ENCODE peak calls at places on chromosomes 4 and X, in seven cellular contexts. One of them, this sample, is unnamed.

GRCh38 chrX:121103381-121103780 is 56.0 kb downstream of the GLUD2 start:
- DNase-seq in CD8-positive, alpha-beta memory T cell: no peak
- DNase-seq in body of pancreas: no peak
- DNase-seq in sigmoid colon: no peak
- DNase-seq in HCT116: no peak
- DNase-seq in hepatocyte: no peak
- DNase-seq in OCI-LY7: no peak
- DNase-seq in this sample: no peak

GRCh38 chr4:85725727-85726170 is 250.8 kb downstream of the ARHGAP24 start:
- DNase-seq in hepatocyte: peak; percentile 30
- DNase-seq in sigmoid colon: no peak
- DNase-seq in HCT116: no peak
- DNase-seq in OCI-LY7: peak; percentile 85
- DNase-seq in CD8-positive, alpha-beta memory T cell: no peak
- DNase-seq in body of pancreas: peak; percentile 80
- DNase-seq in this sample: no peak

GRCh38 chrX:148958896-148959295 is 458.5 kb downstream of the AFF2 start:
- DNase-seq in sigmoid colon: no peak
- DNase-seq in body of pancreas: no peak
- DNase-seq in HCT116: no peak
- DNase-seq in hepatocyte: peak; percentile 16
- DNase-seq in CD8-positive, alpha-beta memory T cell: no peak
- DNase-seq in OCI-LY7: no peak
- DNase-seq in this sample: no peak

GRCh38 chr4:112951362-112951962 is 98.0 kb upstream of the ANK2 start:
- DNase-seq in CD8-positive, alpha-beta memory T cell: no peak
- DNase-seq in HCT116: no peak
- DNase-seq in sigmoid colon: no peak
- DNase-seq in body of pancreas: no peak
- DNase-seq in OCI-LY7: peak; percentile 13
- DNase-seq in hepatocyte: peak; percentile 12
- DNase-seq in this sample: no peak

GRCh38 chrX:29890004-29890403 is 325.4 kb upstream of the MAGEB2 start:
- DNase-seq in body of pancreas: no peak
- DNase-seq in sigmoid colon: no peak
- DNase-seq in CD8-positive, alpha-beta memory T cell: no peak
- DNase-seq in hepatocyte: no peak
- DNase-seq in HCT116: no peak
- DNase-seq in OCI-LY7: no peak
- DNase-seq in this sample: no peak

GRCh38 chr4:61292322-61292721 is 92.2 kb downstream of the ADGRL3 start:
- DNase-seq in body of pancreas: no peak
- DNase-seq in sigmoid colon: no peak
- DNase-seq in CD8-positive, alpha-beta memory T cell: no peak
- DNase-seq in HCT116: no peak
- DNase-seq in OCI-LY7: no peak
- DNase-seq in hepatocyte: no peak
- DNase-seq in this sample: no peak

GRCh38 chr4:7280906-7281305 is 88.6 kb downstream of the SORCS2 start:
- DNase-seq in OCI-LY7: no peak
- DNase-seq in HCT116: no peak
- DNase-seq in sigmoid colon: no peak
- DNase-seq in CD8-positive, alpha-beta memory T cell: no peak
- DNase-seq in body of pancreas: no peak
- DNase-seq in hepatocyte: peak; percentile 28
- DNase-seq in this sample: no peak

GRCh38 chrX:134688839-134689238 is 30.6 kb upstream of the PLAC1 start:
- DNase-seq in body of pancreas: no peak
- DNase-seq in CD8-positive, alpha-beta memory T cell: no peak
- DNase-seq in HCT116: no peak
- DNase-seq in OCI-LY7: no peak
- DNase-seq in sigmoid colon: no peak
- DNase-seq in hepatocyte: no peak
- DNase-seq in this sample: no peak

GRCh38 chr4:109191216-109191615 is 111.2 kb downstream of the COL25A1 start:
- DNase-seq in sigmoid colon: no peak
- DNase-seq in body of pancreas: no peak
- DNase-seq in CD8-positive, alpha-beta memory T cell: no peak
- DNase-seq in HCT116: no peak
- DNase-seq in hepatocyte: no peak
- DNase-seq in OCI-LY7: no peak
- DNase-seq in this sample: no peak

GRCh38 chrX:106894392-106894909 is 8.7 kb downstream of the RIPPLY1 start:
- DNase-seq in HCT116: peak; percentile 63
- DNase-seq in hepatocyte: peak; percentile 79
- DNase-seq in sigmoid colon: peak; percentile 78
- DNase-seq in CD8-positive, alpha-beta memory T cell: peak; percentile 30
- DNase-seq in body of pancreas: peak; percentile 44
- DNase-seq in OCI-LY7: peak; percentile 43
- DNase-seq in this sample: peak; percentile 46

GRCh38 chrX:134753185-134754008 is 95.1 kb upstream of the PLAC1 start:
- DNase-seq in sigmoid colon: no peak
- DNase-seq in HCT116: no peak
- DNase-seq in hepatocyte: no peak
- DNase-seq in body of pancreas: no peak
- DNase-seq in OCI-LY7: no peak
- DNase-seq in CD8-positive, alpha-beta memory T cell: no peak
- DNase-seq in this sample: no peak

GRCh38 chr4:73740353-73740778 is at the start of gene CXCL8:
- DNase-seq in hepatocyte: peak; percentile 24
- DNase-seq in sigmoid colon: peak; percentile 88
- DNase-seq in body of pancreas: peak; percentile 48
- DNase-seq in HCT116: peak; percentile 76
- DNase-seq in OCI-LY7: peak; percentile 2
- DNase-seq in CD8-positive, alpha-beta memory T cell: no peak
- DNase-seq in this sample: peak; percentile 58

GRCh38 chr4:146428298-146428697 is 93.4 kb downstream of the SLC10A7 start:
- DNase-seq in HCT116: no peak
- DNase-seq in OCI-LY7: no peak
- DNase-seq in hepatocyte: no peak
- DNase-seq in sigmoid colon: no peak
- DNase-seq in CD8-positive, alpha-beta memory T cell: no peak
- DNase-seq in body of pancreas: no peak
- DNase-seq in this sample: no peak

GRCh38 chr4:48968814-48969213 is 17.3 kb upstream of the CWH43 start:
- DNase-seq in body of pancreas: no peak
- DNase-seq in hepatocyte: no peak
- DNase-seq in sigmoid colon: no peak
- DNase-seq in CD8-positive, alpha-beta memory T cell: no peak
- DNase-seq in OCI-LY7: no peak
- DNase-seq in HCT116: no peak
- DNase-seq in this sample: no peak

GRCh38 chrX:117990438-117990837 is 126.2 kb downstream of the KLHL13 start:
- DNase-seq in HCT116: no peak
- DNase-seq in hepatocyte: no peak
- DNase-seq in CD8-positive, alpha-beta memory T cell: no peak
- DNase-seq in body of pancreas: no peak
- DNase-seq in sigmoid colon: no peak
- DNase-seq in OCI-LY7: no peak
- DNase-seq in this sample: no peak

GRCh38 chr4:104728380-104729122 is 233.9 kb upstream of the CXXC4 start:
- DNase-seq in sigmoid colon: no peak
- DNase-seq in body of pancreas: no peak
- DNase-seq in HCT116: peak; percentile 83
- DNase-seq in CD8-positive, alpha-beta memory T cell: no peak
- DNase-seq in OCI-LY7: no peak
- DNase-seq in hepatocyte: peak; percentile 55
- DNase-seq in this sample: no peak

GRCh38 chr4:140673729-140674128 is 82.5 kb downstream of the TBC1D9 start:
- DNase-seq in HCT116: no peak
- DNase-seq in body of pancreas: no peak
- DNase-seq in hepatocyte: peak; percentile 26
- DNase-seq in sigmoid colon: no peak
- DNase-seq in CD8-positive, alpha-beta memory T cell: no peak
- DNase-seq in OCI-LY7: no peak
- DNase-seq in this sample: no peak

GRCh38 chr4:47954679-47955078 is 40.3 kb upstream of the NFXL1 start:
- DNase-seq in OCI-LY7: no peak
- DNase-seq in hepatocyte: no peak
- DNase-seq in HCT116: no peak
- DNase-seq in CD8-positive, alpha-beta memory T cell: no peak
- DNase-seq in sigmoid colon: no peak
- DNase-seq in body of pancreas: no peak
- DNase-seq in this sample: no peak

GRCh38 chr4:183178201-183178600 is 79.1 kb downstream of the WWC2 start:
- DNase-seq in sigmoid colon: no peak
- DNase-seq in hepatocyte: no peak
- DNase-seq in body of pancreas: no peak
- DNase-seq in CD8-positive, alpha-beta memory T cell: no peak
- DNase-seq in OCI-LY7: no peak
- DNase-seq in HCT116: no peak
- DNase-seq in this sample: no peak

GRCh38 chr4:183180096-183180495 is 81.0 kb downstream of the WWC2 start:
- DNase-seq in OCI-LY7: no peak
- DNase-seq in HCT116: no peak
- DNase-seq in sigmoid colon: no peak
- DNase-seq in body of pancreas: no peak
- DNase-seq in CD8-positive, alpha-beta memory T cell: no peak
- DNase-seq in hepatocyte: no peak
- DNase-seq in this sample: no peak

GRCh38 chr4:183182873-183183725 is 84.0 kb downstream of the WWC2 start:
- DNase-seq in OCI-LY7: no peak
- DNase-seq in CD8-positive, alpha-beta memory T cell: no peak
- DNase-seq in hepatocyte: peak; percentile 73
- DNase-seq in sigmoid colon: no peak
- DNase-seq in body of pancreas: no peak
- DNase-seq in HCT116: peak; percentile 70
- DNase-seq in this sample: peak; percentile 37

GRCh38 chr4:183180621-183181020 is 81.6 kb downstream of the WWC2 start:
- DNase-seq in body of pancreas: no peak
- DNase-seq in hepatocyte: no peak
- DNase-seq in HCT116: no peak
- DNase-seq in CD8-positive, alpha-beta memory T cell: no peak
- DNase-seq in sigmoid colon: no peak
- DNase-seq in OCI-LY7: no peak
- DNase-seq in this sample: no peak

DNA sequence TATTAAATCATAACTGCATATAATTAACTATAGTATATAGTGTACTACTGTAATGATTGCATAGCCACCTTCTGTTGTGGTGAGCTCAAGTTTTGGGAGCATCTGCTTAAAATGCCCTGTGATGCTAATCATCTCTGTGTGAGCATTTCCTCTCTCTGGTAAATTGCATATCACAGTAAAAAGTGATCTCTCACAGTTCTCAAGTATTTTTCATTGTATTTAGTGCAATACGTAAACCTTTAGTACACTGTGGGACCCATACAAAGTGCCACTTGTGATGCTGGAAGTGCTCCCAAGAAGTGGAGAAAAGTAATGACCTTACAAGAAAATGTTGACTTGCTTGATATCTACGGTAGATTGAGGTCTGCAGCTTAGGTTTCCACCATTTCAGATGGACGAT is 82.0 kb downstream of the WWC2 start:
- DNase-seq in HCT116: no peak
- DNase-seq in OCI-LY7: no peak
- DNase-seq in CD8-positive, alpha-beta memory T cell: no peak
- DNase-seq in hepatocyte: no peak
- DNase-seq in sigmoid colon: no peak
- DNase-seq in body of pancreas: no peak
- DNase-seq in this sample: no peak
- H3K27ac ChIP-seq in HCT116: no peak overlapping the region
- H3K27ac ChIP-seq in OCI-LY7: no peak overlapping the region
- H3K27ac ChIP-seq in CD8-positive, alpha-beta memory T cell: no peak overlapping the region
- H3K27ac ChIP-seq in hepatocyte: no peak overlapping the region
- H3K27ac ChIP-seq in sigmoid colon: no peak overlapping the region
- H3K27ac ChIP-seq in body of pancreas: no peak overlapping the region
- H3K27ac ChIP-seq in this sample: no peak overlapping the region

DNA sequence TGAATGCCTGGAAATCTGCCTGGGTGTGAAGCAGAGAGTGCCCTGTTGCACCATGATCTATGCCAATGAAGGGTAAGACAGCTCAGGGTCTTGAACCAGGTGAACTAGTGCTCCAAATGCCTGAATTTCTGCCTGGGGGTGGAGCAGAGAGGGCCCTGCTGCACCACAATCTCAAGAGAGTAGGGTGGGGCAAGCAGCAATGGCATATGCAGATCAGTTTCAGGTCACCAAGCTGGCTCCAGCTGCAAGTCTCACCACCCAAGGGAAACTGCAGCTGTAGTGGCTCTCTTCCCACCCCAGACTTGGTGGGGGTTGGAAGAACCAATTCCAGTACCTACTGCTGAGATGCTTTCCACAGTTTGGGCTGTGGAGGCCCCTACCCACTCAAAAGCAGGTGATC is 147.0 kb downstream of the SPANXN1 start:
- DNase-seq in HCT116: no peak
- DNase-seq in body of pancreas: no peak
- DNase-seq in sigmoid colon: no peak
- DNase-seq in hepatocyte: no peak
- DNase-seq in CD8-positive, alpha-beta memory T cell: no peak
- DNase-seq in OCI-LY7: no peak
- DNase-seq in this sample: no peak
- H3K9me3 ChIP-seq in HCT116: no peaks in the 10 kb centered on the region
- H3K9me3 ChIP-seq in body of pancreas: no peaks in the 10 kb centered on the region
- H3K9me3 ChIP-seq in sigmoid colon: no peaks in the 10 kb centered on the region
- H3K9me3 ChIP-seq in hepatocyte: no peaks in the 10 kb centered on the region
- H3K9me3 ChIP-seq in CD8-positive, alpha-beta memory T cell: no peaks in the 10 kb centered on the region
- H3K9me3 ChIP-seq in OCI-LY7: no peaks in the 10 kb centered on the region
- H3K9me3 ChIP-seq in this sample: no peaks in the 10 kb centered on the region

GRCh38 chrX:15848576-15848975 is 6.0 kb downstream of the AP1S2 start:
- DNase-seq in OCI-LY7: no peak
- DNase-seq in CD8-positive, alpha-beta memory T cell: no peak
- DNase-seq in HCT116: no peak
- DNase-seq in hepatocyte: no peak
- DNase-seq in sigmoid colon: no peak
- DNase-seq in body of pancreas: no peak
- DNase-seq in this sample: no peak

GRCh38 chrX:15849555-15849954 is 5.1 kb downstream of the AP1S2 start:
- DNase-seq in hepatocyte: peak; percentile 22
- DNase-seq in OCI-LY7: no peak
- DNase-seq in sigmoid colon: no peak
- DNase-seq in body of pancreas: no peak
- DNase-seq in CD8-positive, alpha-beta memory T cell: no peak
- DNase-seq in HCT116: no peak
- DNase-seq in this sample: no peak

GRCh38 chrX:15838017-15838416 is 16.6 kb downstream of the AP1S2 start:
- DNase-seq in body of pancreas: no peak
- DNase-seq in sigmoid colon: no peak
- DNase-seq in HCT116: no peak
- DNase-seq in hepatocyte: no peak
- DNase-seq in CD8-positive, alpha-beta memory T cell: no peak
- DNase-seq in OCI-LY7: peak; percentile 28
- DNase-seq in this sample: no peak

DNA sequence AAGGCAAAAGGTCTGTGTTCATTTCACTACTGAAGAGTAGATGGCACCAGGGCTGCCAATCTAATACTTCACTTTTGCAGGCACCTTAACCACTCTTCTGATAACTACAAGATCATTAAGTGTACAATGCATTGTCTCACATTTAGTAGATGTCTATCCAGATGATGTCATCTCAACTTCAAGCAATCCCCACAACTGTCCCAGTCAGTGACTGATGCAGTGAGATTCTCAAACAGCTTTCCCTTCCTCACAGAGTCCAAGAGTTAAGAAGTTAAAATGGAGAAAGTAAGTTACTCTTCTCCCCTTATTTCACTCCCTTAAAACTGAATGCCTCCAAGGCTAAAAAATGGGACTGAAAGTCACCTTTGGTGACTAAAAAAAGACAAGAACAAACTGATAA is 10.7 kb downstream of the AP1S2 start:
- DNase-seq in sigmoid colon: no peak
- DNase-seq in body of pancreas: no peak
- DNase-seq in CD8-positive, alpha-beta memory T cell: no peak
- DNase-seq in HCT116: no peak
- DNase-seq in hepatocyte: no peak
- DNase-seq in OCI-LY7: no peak
- DNase-seq in this sample: no peak
- H3K4me1 ChIP-seq in sigmoid colon: no peaks in the 10 kb centered on the region
- H3K4me1 ChIP-seq in body of pancreas: no peaks in the 10 kb centered on the region
- H3K4me1 ChIP-seq in CD8-positive, alpha-beta memory T cell: no peaks in the 10 kb centered on the region
- H3K4me1 ChIP-seq in HCT116: no peaks in the 10 kb centered on the region
- H3K4me1 ChIP-seq in hepatocyte: peaks cover 9% of the 10 kb centered on the region
- H3K4me1 ChIP-seq in OCI-LY7: no peaks in the 10 kb centered on the region
- H3K4me1 ChIP-seq in this sample: no peaks in the 10 kb centered on the region

GRCh38 chr4:154691229-154691628 is 52.6 kb upstream of the LRAT start:
- DNase-seq in hepatocyte: no peak
- DNase-seq in HCT116: no peak
- DNase-seq in body of pancreas: no peak
- DNase-seq in CD8-positive, alpha-beta memory T cell: no peak
- DNase-seq in sigmoid colon: no peak
- DNase-seq in OCI-LY7: no peak
- DNase-seq in this sample: no peak
- H3K27ac ChIP-seq in hepatocyte: no peak overlapping the region
- H3K27ac ChIP-seq in HCT116: no peak overlapping the region
- H3K27ac ChIP-seq in body of pancreas: no peak overlapping the region
- H3K27ac ChIP-seq in CD8-positive, alpha-beta memory T cell: no peak overlapping the region
- H3K27ac ChIP-seq in sigmoid colon: no peak overlapping the region
- H3K27ac ChIP-seq in OCI-LY7: no peak overlapping the region
- H3K27ac ChIP-seq in this sample: no peak overlapping the region

This sample was measured in uterus.